ENCODE peak calls at places on chromosomes 16 and 17, in four cellular contexts. One of them, this sample, is unnamed.

GRCh38 chr16:275786-276232 is at the start of gene RGS11:
- DNase-seq in neural progenitor cell: no peak
- DNase-seq in IMR-90: no peak
- DNase-seq in SK-N-SH: peak; percentile 81
- DNase-seq in this sample: no peak

GRCh38 chr16:88061346-88062110 is 110.3 kb downstream of the BANP start:
- DNase-seq in neural progenitor cell: peak; percentile 1
- DNase-seq in SK-N-SH: no peak
- DNase-seq in IMR-90: no peak
- DNase-seq in this sample: no peak

GRCh38 chr16:785563-786535 is 2.3 kb downstream of the RPUSD1 start:
- DNase-seq in SK-N-SH: peak; percentile 86
- DNase-seq in neural progenitor cell: peak; percentile 89
- DNase-seq in IMR-90: peak; percentile 37
- DNase-seq in this sample: peak; percentile 75

GRCh38 chr16:59432934-59433333 is 698.8 kb upstream of the GOT2 start:
- DNase-seq in neural progenitor cell: no peak
- DNase-seq in SK-N-SH: peak; percentile 3
- DNase-seq in IMR-90: no peak
- DNase-seq in this sample: no peak

GRCh38 chr16:78372302-78372701 is 272.8 kb downstream of the WWOX start:
- DNase-seq in SK-N-SH: no peak
- DNase-seq in neural progenitor cell: peak; percentile 29
- DNase-seq in IMR-90: no peak
- DNase-seq in this sample: no peak

GRCh38 chr17:33927732-33928133 is 327.4 kb upstream of the CCL2 start:
- DNase-seq in IMR-90: peak; percentile 29
- DNase-seq in SK-N-SH: peak; percentile 39
- DNase-seq in neural progenitor cell: peak; percentile 36
- DNase-seq in this sample: no peak

GRCh38 chr17:66526827-66527226 is 224.4 kb downstream of the PRKCA start:
- DNase-seq in SK-N-SH: no peak
- DNase-seq in IMR-90: no peak
- DNase-seq in neural progenitor cell: no peak
- DNase-seq in this sample: no peak

GRCh38 chr16:85069171-85069570 is 41.6 kb downstream of the KIAA0513 start:
- DNase-seq in SK-N-SH: no peak
- DNase-seq in neural progenitor cell: no peak
- DNase-seq in IMR-90: no peak
- DNase-seq in this sample: no peak

GRCh38 chr17:81037026-81037782 is 2.3 kb downstream of the BAIAP2 start:
- DNase-seq in SK-N-SH: no peak
- DNase-seq in neural progenitor cell: no peak
- DNase-seq in IMR-90: no peak
- DNase-seq in this sample: no peak

GRCh38 chr17:61199431-61200348 is 200.0 kb upstream of the TBX2 start:
- DNase-seq in SK-N-SH: no peak
- DNase-seq in IMR-90: no peak
- DNase-seq in neural progenitor cell: no peak
- DNase-seq in this sample: no peak

GRCh38 chr17:37742114-37742761 is 2.6 kb downstream of the HNF1B start:
- DNase-seq in SK-N-SH: peak; percentile 62
- DNase-seq in IMR-90: peak; percentile 20
- DNase-seq in neural progenitor cell: peak; percentile 75
- DNase-seq in this sample: no peak

DNA sequence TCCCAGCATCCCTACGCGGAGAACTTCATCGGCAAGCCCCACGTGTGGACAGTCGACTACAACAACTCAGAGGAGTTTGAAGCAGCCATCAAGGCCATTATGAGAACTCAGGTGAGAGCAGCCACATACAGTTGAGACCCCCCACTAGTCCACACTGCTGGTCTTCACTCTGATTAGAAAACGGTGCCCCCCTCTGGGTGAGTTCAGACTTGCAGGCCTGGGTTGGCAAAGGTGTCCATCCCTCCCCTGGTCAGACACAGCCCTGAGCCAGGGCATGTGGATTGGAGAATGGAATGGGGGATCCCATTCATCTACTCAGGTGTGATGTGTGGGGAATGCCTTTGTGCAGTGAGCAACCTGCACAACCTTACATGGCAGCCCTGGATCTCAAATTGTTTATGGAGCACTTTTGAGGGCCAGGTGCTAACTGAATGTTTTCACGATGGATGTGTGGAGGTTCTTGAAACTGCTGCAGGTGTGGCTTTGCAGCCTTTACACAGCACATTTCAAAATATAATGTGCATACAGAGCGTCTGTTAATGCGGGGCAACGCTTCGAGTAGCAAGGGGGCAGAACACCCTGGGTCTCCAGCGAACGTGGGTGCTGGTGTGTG is 72.6 kb downstream of the MGAT5B start:
- DNase-seq in IMR-90: no peak
- DNase-seq in neural progenitor cell: peak; percentile 34
- DNase-seq in SK-N-SH: peak; percentile 72
- DNase-seq in this sample: no peak
- TF ChIP-seq CTCF in IMR-90: peak; percentile 11
- TF ChIP-seq CTCF in neural progenitor cell: peak; percentile 34
- TF ChIP-seq CTCF in SK-N-SH: peak; percentile 55
- TF ChIP-seq CTCF in this sample: no peak

GRCh38 chr16:81816793-81817210 is 37.7 kb downstream of the PLCG2 start:
- DNase-seq in neural progenitor cell: no peak
- DNase-seq in SK-N-SH: no peak
- DNase-seq in IMR-90: no peak
- DNase-seq in this sample: no peak

GRCh38 chr16:81817789-81818304 is 38.8 kb downstream of the PLCG2 start:
- DNase-seq in neural progenitor cell: no peak
- DNase-seq in SK-N-SH: no peak
- DNase-seq in IMR-90: no peak
- DNase-seq in this sample: no peak

GRCh38 chr16:81818514-81819304 is 39.6 kb downstream of the PLCG2 start:
- DNase-seq in neural progenitor cell: no peak
- DNase-seq in SK-N-SH: no peak
- DNase-seq in IMR-90: no peak
- DNase-seq in this sample: no peak

GRCh38 chr16:81816351-81816750 is 37.3 kb downstream of the PLCG2 start:
- DNase-seq in IMR-90: no peak
- DNase-seq in neural progenitor cell: no peak
- DNase-seq in SK-N-SH: no peak
- DNase-seq in this sample: no peak

DNA sequence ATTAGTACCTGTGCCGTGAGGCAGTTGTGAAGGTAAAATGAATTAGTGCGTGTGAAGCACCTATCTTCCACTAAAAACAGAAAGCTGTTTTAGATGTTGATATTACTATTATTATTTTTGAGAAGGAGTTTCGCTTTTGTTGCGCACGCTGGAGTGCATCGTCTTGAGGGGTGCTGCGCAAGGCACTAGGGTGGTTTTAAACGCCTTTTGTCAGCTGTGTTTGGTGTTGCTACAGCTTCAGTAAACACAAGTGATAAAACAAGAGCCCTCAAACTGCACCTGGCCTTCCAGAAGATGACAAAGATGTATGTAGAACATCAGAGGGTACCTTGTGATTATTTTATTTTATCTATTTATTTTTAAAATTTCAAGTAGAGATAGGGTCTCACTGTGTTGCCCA is 38.2 kb downstream of the PLCG2 start:
- DNase-seq in IMR-90: no peak
- DNase-seq in neural progenitor cell: no peak
- DNase-seq in SK-N-SH: no peak
- DNase-seq in this sample: no peak
- H3K9ac ChIP-seq in IMR-90: no peak overlapping the region
- H3K9ac ChIP-seq in neural progenitor cell: no peak overlapping the region
- H3K9ac ChIP-seq in SK-N-SH: no peak overlapping the region
- H3K9ac ChIP-seq in this sample: no peak overlapping the region

DNA sequence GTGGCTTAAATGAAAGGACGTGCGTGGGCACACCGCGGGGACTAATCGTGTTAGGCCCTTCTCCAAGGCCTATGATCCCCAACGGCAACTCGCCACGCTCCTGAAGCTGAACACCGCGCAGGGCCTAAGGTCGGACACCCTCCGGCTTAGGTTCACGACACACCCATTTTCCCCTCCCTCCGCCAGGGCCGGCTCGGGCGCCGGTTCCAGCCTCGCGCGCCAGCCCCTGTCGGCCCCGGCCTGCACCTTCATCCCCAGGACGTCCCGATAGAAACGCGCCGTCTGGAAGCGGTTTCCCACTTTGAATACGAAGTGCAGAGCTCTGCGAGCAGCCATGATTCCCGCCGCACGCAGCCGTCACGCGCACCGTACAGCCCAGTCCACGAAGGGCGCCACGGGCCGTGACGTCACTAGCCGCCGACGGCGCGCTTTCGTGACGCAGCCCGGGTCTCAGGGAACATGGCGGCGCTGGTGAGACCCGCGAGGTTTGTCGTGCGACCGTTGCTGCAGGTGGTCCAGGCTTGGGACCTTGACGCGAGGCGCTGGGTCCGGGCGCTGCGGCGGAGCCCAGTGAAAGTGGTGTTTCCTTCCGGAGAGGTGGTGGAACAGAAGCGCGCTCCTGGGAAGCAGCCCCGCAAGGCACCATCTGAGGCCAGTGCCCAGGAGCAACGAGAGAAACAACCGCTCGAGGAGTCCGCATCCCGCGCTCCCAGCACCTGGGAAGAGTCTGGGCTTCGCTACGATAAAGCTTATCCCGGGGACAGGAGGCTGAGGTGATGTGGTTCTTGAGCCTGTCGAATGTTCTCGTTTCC is at the start of the genes GLOD4 and MRM3:
- DNase-seq in IMR-90: peak; percentile 85
- DNase-seq in neural progenitor cell: peak; percentile 94
- DNase-seq in SK-N-SH: peak; percentile 97
- DNase-seq in this sample: peak; percentile 93
- TF ChIP-seq CTCF in IMR-90: no peak
- TF ChIP-seq CTCF in neural progenitor cell: peak; percentile 51
- TF ChIP-seq CTCF in SK-N-SH: no peak
- TF ChIP-seq CTCF in this sample: peak; percentile 22

DNA sequence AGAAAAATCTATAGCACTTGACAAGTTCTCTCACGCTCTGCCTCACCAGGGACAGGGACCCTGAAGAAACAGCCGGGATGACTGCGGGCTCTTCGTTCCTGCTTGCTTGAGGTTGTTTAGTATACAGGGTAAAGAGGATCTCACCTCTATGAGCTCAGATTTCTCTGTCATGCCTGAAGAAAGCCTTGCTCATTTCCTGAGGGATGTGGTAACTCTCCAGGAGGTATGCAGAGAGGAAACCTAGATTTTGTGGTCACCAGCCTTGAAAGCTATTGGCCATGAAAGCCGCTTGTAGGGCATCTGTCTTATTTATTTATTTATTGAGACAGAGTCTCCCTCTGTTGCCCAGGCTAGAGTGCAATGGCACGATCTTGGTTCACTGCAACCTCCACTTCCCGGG is 23.2 kb downstream of the USP43 start:
- DNase-seq in IMR-90: no peak
- DNase-seq in SK-N-SH: no peak
- DNase-seq in neural progenitor cell: no peak
- DNase-seq in this sample: no peak
- H3K9ac ChIP-seq in IMR-90: no peak overlapping the region
- H3K9ac ChIP-seq in SK-N-SH: no peak overlapping the region
- H3K9ac ChIP-seq in neural progenitor cell: no peak overlapping the region
- H3K9ac ChIP-seq in this sample: no peak overlapping the region

GRCh38 chr16:2508722-2509400 is 4.9 kb upstream of the ATP6V0C start:
- DNase-seq in IMR-90: no peak
- DNase-seq in neural progenitor cell: no peak
- DNase-seq in SK-N-SH: no peak
- DNase-seq in this sample: no peak
- TF ChIP-seq CTCF in IMR-90: no peak
- TF ChIP-seq CTCF in neural progenitor cell: no peak
- TF ChIP-seq CTCF in SK-N-SH: no peak
- TF ChIP-seq CTCF in this sample: no peak

GRCh38 chr16:52074133-52074532 is 472.8 kb downstream of the TOX3 start:
- DNase-seq in IMR-90: no peak
- DNase-seq in SK-N-SH: no peak
- DNase-seq in neural progenitor cell: no peak
- DNase-seq in this sample: no peak

GRCh38 chr16:52069866-52070265 is 477.1 kb downstream of the TOX3 start:
- DNase-seq in neural progenitor cell: peak; percentile 59
- DNase-seq in SK-N-SH: peak; percentile 0
- DNase-seq in IMR-90: peak; percentile 11
- DNase-seq in this sample: no peak

GRCh38 chr16:52070341-52071057 is 476.4 kb downstream of the TOX3 start:
- DNase-seq in SK-N-SH: no peak
- DNase-seq in IMR-90: no peak
- DNase-seq in neural progenitor cell: no peak
- DNase-seq in this sample: no peak

GRCh38 chr16:52068447-52069074 is 478.4 kb downstream of the TOX3 start:
- DNase-seq in SK-N-SH: peak; percentile 1
- DNase-seq in IMR-90: peak; percentile 10
- DNase-seq in neural progenitor cell: peak; percentile 72
- DNase-seq in this sample: peak; percentile 31

DNA sequence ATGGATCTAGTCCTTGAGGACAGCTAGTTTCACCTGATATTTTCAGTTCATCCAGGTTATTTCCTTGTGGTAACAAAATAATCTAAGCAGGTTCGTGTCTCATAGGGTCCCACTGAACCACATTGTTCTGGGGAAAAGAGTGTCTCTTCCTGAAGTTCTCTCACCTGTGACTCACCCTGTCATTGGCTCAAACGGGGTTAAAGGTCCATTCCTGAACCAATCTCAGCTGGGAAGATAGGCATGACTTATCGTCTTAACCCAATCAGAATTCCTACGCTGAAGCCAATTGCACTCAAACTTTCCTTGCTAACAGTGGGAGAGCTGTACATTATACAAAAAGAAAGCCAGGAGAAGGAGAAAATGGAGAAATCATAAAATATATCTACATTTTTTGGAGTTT is 475.8 kb downstream of the TOX3 start:
- DNase-seq in neural progenitor cell: no peak
- DNase-seq in SK-N-SH: no peak
- DNase-seq in IMR-90: no peak
- DNase-seq in this sample: no peak
- H3K9ac ChIP-seq in neural progenitor cell: no peak overlapping the region
- H3K9ac ChIP-seq in SK-N-SH: no peak overlapping the region
- H3K9ac ChIP-seq in IMR-90: no peak overlapping the region
- H3K9ac ChIP-seq in this sample: no peak overlapping the region

GRCh38 chr17:74010903-74011302 is 192.6 kb upstream of the RPL38 start:
- DNase-seq in IMR-90: no peak
- DNase-seq in neural progenitor cell: peak; percentile 39
- DNase-seq in SK-N-SH: no peak
- DNase-seq in this sample: no peak

GRCh38 chr17:74006366-74006765 is 197.1 kb upstream of the RPL38 start:
- DNase-seq in IMR-90: no peak
- DNase-seq in neural progenitor cell: no peak
- DNase-seq in SK-N-SH: no peak
- DNase-seq in this sample: no peak

GRCh38 chr17:74005790-74006189 is 197.7 kb upstream of the RPL38 start:
- DNase-seq in SK-N-SH: no peak
- DNase-seq in IMR-90: no peak
- DNase-seq in neural progenitor cell: no peak
- DNase-seq in this sample: no peak

GRCh38 chr17:74011963-74012362 is 191.5 kb upstream of the RPL38 start:
- DNase-seq in SK-N-SH: peak; percentile 85
- DNase-seq in IMR-90: no peak
- DNase-seq in neural progenitor cell: no peak
- DNase-seq in this sample: no peak

DNA sequence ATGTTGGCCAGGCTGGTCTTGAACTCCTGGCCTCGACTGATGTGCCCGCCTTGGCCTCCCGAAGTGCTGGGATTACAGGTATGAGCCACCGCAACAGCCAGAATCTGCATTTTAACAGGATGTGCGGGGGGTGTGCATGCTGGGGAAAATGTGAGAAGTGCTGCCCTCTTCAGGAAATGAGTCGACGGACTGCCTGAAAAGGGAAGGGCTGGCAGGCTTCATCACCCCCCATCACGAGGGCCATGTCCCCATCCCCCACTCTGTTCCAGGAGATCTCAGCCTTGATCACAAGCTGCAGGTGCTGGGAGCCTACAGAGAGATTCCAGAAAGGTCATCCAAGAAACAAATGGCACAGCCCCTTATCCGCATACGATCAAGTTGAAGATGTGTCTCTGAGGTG is 195.3 kb upstream of the RPL38 start:
- DNase-seq in neural progenitor cell: peak; percentile 59
- DNase-seq in IMR-90: no peak
- DNase-seq in SK-N-SH: peak; percentile 75
- DNase-seq in this sample: no peak
- TF ChIP-seq CTCF in neural progenitor cell: peak; percentile 52
- TF ChIP-seq CTCF in IMR-90: no peak
- TF ChIP-seq CTCF in SK-N-SH: no peak
- TF ChIP-seq CTCF in this sample: no peak